ENCODE peak calls at places on chromosomes 7 and 10, in eight cellular contexts. E is activated naive CD8-positive, alpha-beta T cell treated with anti-CD3 and anti-CD28 coated beads, Interleukin-2, amount 50 U/mL, for 16 hours; A is stimulated activated CD8-positive, alpha-beta memory T cell treated with anti-CD3 and anti-CD28 coated beads, Interleukin-12 subunit alpha, Interleukin-12 subunit beta, amount 100 ng/mL, for 4 hours; V is PC-9; N is PC-3; Q is AML-193; I is RWPE1; K is BE2C. P is an unnamed sample.

GRCh38 chr10:93495654-93496321 is 624 bp upstream of the CEP55 start:
- DNase-seq in E (no peak), A (no peak), V (no peak), N (peak), Q (peak), I (peak), K (peak), P (peak)

GRCh38 chr10:75596930-75597629 is 165.7 kb downstream of the LRMDA start:
- DNase-seq in E (no peak), A (no peak), V (no peak), N (no peak), Q (no peak), I (no peak), K (no peak), P (no peak)

GRCh38 chr10:91162050-91162494 is 58.4 kb upstream of the PCGF5 start:
- DNase-seq in E (no peak), A (no peak), V (peak), N (peak), Q (no peak), I (peak), K (no peak), P (no peak)

GRCh38 chr7:31825576-31825975 is 138.6 kb downstream of the PPP1R17 start:
- DNase-seq in E (no peak), A (no peak), V (no peak), N (no peak), Q (no peak), I (no peak), K (no peak), P (no peak)

GRCh38 chr7:149459540-149460433 is 1.1 kb downstream of the ZNF777 start:
- DNase-seq in E (no peak), A (no peak), V (peak), N (peak), Q (no peak), I (peak), K (no peak), P (no peak)

GRCh38 chr7:40057292-40057691 is 77.1 kb downstream of the MPLKIP start:
- DNase-seq in E (no peak), A (no peak), V (no peak), N (no peak), Q (no peak), I (no peak), K (no peak), P (no peak)

GRCh38 chr10:78134919-78135318 is 101.3 kb downstream of the RPS24 start:
- DNase-seq in E (no peak), A (no peak), V (peak), N (peak), Q (no peak), I (no peak), K (peak), P (no peak)

GRCh38 chr10:5669609-5670008 is 3.2 kb upstream of the ASB13 start:
- DNase-seq in E (no peak), A (no peak), V (no peak), N (no peak), Q (no peak), I (no peak), K (no peak), P (no peak)

P was measured in Kasumi-1.